ENCODE peak calls at places on chromosome 15, in four cellular contexts. F is AG04450, W is H9, J is transverse colon. T is an unnamed sample.

GRCh38 chr15:55902975-55903374 is 90.4 kb downstream of the NEDD4 start:
- DNase-seq in F (no peak), J (no peak), W (no peak), T (no peak)

GRCh38 chr15:28094732-28095521 is 4.2 kb downstream of the OCA2 start:
- DNase-seq in F (no peak), J (peak), W (peak), T (no peak)

GRCh38 chr15:74626752-74627692 is 11.4 kb downstream of the CLK3 start:
- DNase-seq in J (no peak), W (no peak), F (no peak), T (no peak)

GRCh38 chr15:47717036-47717611 is at the start of gene SEMA6D:
- DNase-seq in F (peak), J (peak), W (peak), T (peak)

GRCh38 chr15:70339551-70340517 is 242.1 kb upstream of the TLE3 start:
- DNase-seq in W (peak), F (no peak), J (no peak), T (no peak)

GRCh38 chr15:69380100-69380725 is 33.9 kb upstream of the KIF23 start:
- DNase-seq in J (no peak), F (no peak), W (peak), T (no peak)

GRCh38 chr15:67969892-67970291 is 84.2 kb upstream of the PIAS1 start:
- DNase-seq in F (no peak), W (no peak), J (no peak), T (no peak)

GRCh38 chr15:38085931-38086562 is 151.6 kb downstream of the TMCO5A start:
- DNase-seq in F (peak), J (no peak), W (no peak), T (no peak)

GRCh38 chr15:63218114-63218808 is 28.9 kb downstream of the RAB8B start:
- DNase-seq in W (no peak), J (no peak), F (no peak), T (peak)

GRCh38 chr15:43346305-43346704 is 15.9 kb upstream of the LCMT2 start:
- DNase-seq in W (no peak), J (no peak), F (no peak), T (no peak)

GRCh38 chr15:60507596-60508424 is 28.9 kb upstream of the ICE2 start:
- DNase-seq in W (peak), F (peak), J (peak), T (peak)

GRCh38 chr15:89826671-89827655 is 12.3 kb upstream of the ANPEP start:
- DNase-seq in J (no peak), W (no peak), F (no peak), T (no peak)

GRCh38 chr15:67821784-67822451 is 3.4 kb upstream of the SKOR1 start:
- DNase-seq in F (no peak), J (no peak), W (no peak), T (no peak)

GRCh38 chr15:56798639-56799038 is 65.3 kb upstream of the ZNF280D start:
- DNase-seq in J (no peak), F (no peak), W (no peak), T (no peak)

GRCh38 chr15:25333049-25333448 is 105.8 kb downstream of the UBE3A start:
- DNase-seq in J (peak), W (no peak), F (no peak), T (no peak)

GRCh38 chr15:40054746-40055575 is 16.0 kb upstream of the SRP14 start:
- DNase-seq in J (peak), W (no peak), F (no peak), T (peak)

GRCh38 chr15:98213346-98213979 is 253.0 kb downstream of the ARRDC4 start:
- DNase-seq in W (no peak), F (no peak), J (no peak), T (no peak)

GRCh38 chr15:26260517-26261133 is 397.5 kb upstream of the ATP10A start:
- DNase-seq in J (no peak), F (no peak), W (peak), T (no peak)

GRCh38 chr15:88256261-88257230 is at the start of gene NTRK3:
- DNase-seq in F (no peak), W (peak), J (no peak), T (no peak)

GRCh38 chr15:39684215-39684614 is 98.4 kb downstream of the FSIP1 start:
- DNase-seq in J (no peak), W (no peak), F (no peak), T (no peak)

GRCh38 chr15:41832875-41833274 is 5.0 kb downstream of the JMJD7 start:
- DNase-seq in F (no peak), W (no peak), J (peak), T (no peak)

GRCh38 chr15:40388941-40389823 is 6.7 kb downstream of the KNSTRN start:
- DNase-seq in J (no peak), W (no peak), F (no peak), T (no peak)

GRCh38 chr15:86044981-86045380 is 34.7 kb upstream of the AGBL1 start:
- DNase-seq in W (no peak), J (no peak), F (no peak), T (no peak)
- TF ChIP-seq CTCF in W (peak), J (no peak), F (no peak), T (no peak)

GRCh38 chr15:84647726-84648125 is 6.4 kb downstream of the WDR73 start:
- DNase-seq in J (no peak), W (no peak), F (no peak), T (no peak)
- TF ChIP-seq CTCF in J (no peak), W (no peak), F (no peak), T (no peak)

DNA sequence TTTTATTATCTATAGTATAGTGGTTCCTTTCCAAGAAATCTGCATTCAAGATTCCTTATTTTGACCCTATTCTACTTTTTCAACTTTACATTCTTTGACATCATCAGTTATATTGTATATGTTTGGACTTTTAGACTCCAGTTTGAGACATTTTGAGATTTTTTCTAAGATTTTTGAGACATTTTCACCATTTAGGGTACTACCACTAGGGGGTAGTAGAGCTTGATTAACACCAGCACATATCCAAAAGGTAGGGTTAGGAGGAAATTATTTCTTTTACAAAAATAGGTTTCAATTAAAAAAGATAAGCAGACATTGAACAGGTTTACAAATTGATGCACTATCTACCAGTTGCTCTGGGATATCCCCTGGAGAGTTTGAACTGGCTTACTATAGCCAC is 262.5 kb downstream of the SCAPER start:
- DNase-seq in W (no peak), F (no peak), J (no peak), T (no peak)
- TF ChIP-seq CTCF in W (peak), F (peak), J (peak), T (peak)

GRCh38 chr15:83209333-83209732 is 1.7 kb upstream of the HDGFL3 start:
- DNase-seq in F (no peak), W (peak), J (no peak), T (no peak)
- TF ChIP-seq CTCF in F (no peak), W (peak), J (no peak), T (no peak)

T was measured in AG09319.